ENCODE peak calls at places on chromosomes 6 and 20, in ten cellular contexts. M, Z, T, Y, U, D, I, C, R and B are unnamed samples. For H3K4me1, the result is how much of the 10 kb centered on the place peaks cover.

GRCh38 chr6:160730911-160731310 is 28.9 kb downstream of the PLG start:
- DNase-seq in D (peak), Z (no peak), I (no peak), T (no peak), R (no peak), Y (no peak), C (no peak), U (no peak), M (no peak), B (no peak)

GRCh38 chr20:58125726-58126125 is 102.7 kb downstream of the ANKRD60 start:
- DNase-seq in C (no peak), M (no peak), U (no peak), Y (no peak), D (no peak), R (no peak), I (no peak), T (no peak), Z (no peak), B (no peak)

GRCh38 chr20:20413801-20414200 is 45.9 kb downstream of the INSM1 start:
- DNase-seq in C (no peak), D (peak), I (no peak), M (no peak), Z (no peak), T (no peak), Y (no peak), U (peak), R (no peak), B (no peak)

GRCh38 chr6:147287869-147288271 is 83.7 kb downstream of the STXBP5 start:
- DNase-seq in U (peak), Z (no peak), R (no peak), T (peak), M (no peak), C (peak), Y (no peak), D (no peak), I (no peak), B (no peak)

GRCh38 chr6:4851035-4851434 is 74.8 kb downstream of the CDYL start:
- DNase-seq in I (no peak), Z (no peak), T (no peak), R (no peak), D (no peak), C (no peak), U (no peak), M (no peak), Y (no peak), B (no peak)

GRCh38 chr6:14674867-14675648 is 557.5 kb downstream of the CD83 start:
- DNase-seq in D (no peak), M (no peak), Z (no peak), I (no peak), T (no peak), U (peak), Y (no peak), R (no peak), C (no peak), B (no peak)

GRCh38 chr20:58618694-58619540 is 32.2 kb upstream of the STX16 start:
- DNase-seq in I (no peak), T (peak), R (no peak), Y (no peak), Z (peak), D (peak), U (peak), M (no peak), C (no peak), B (no peak)

GRCh38 chr20:60255866-60256265 is 297.6 kb downstream of the CDH26 start:
- DNase-seq in U (peak), Y (no peak), R (no peak), Z (no peak), C (no peak), T (peak), M (no peak), I (no peak), D (no peak), B (no peak)

GRCh38 chr6:9943026-9943425 is 471.8 kb downstream of the TFAP2A start:
- DNase-seq in M (no peak), U (no peak), C (no peak), T (no peak), D (no peak), Y (no peak), I (no peak), Z (no peak), R (no peak), B (no peak)

GRCh38 chr6:166760288-166760687 is 133.2 kb upstream of the RPS6KA2 start:
- DNase-seq in C (no peak), R (no peak), M (no peak), Y (no peak), T (no peak), D (no peak), Z (no peak), U (no peak), I (no peak), B (no peak)

GRCh38 chr6:2510341-2510740 is 240.4 kb downstream of the MYLK4 start:
- DNase-seq in U (no peak), T (no peak), I (no peak), M (no peak), Z (no peak), D (no peak), R (no peak), Y (no peak), C (no peak), B (no peak)

GRCh38 chr20:58693226-58694006 is 816 bp downstream of the NPEPL1 start:
- DNase-seq in Z (no peak), R (peak), D (peak), C (peak), T (no peak), Y (no peak), U (no peak), M (peak), I (peak), B (peak)

GRCh38 chr20:24834310-24834709 is 114.8 kb upstream of the CST7 start:
- DNase-seq in Y (no peak), T (no peak), D (no peak), R (no peak), C (no peak), Z (no peak), U (no peak), I (no peak), M (no peak), B (no peak)

GRCh38 chr6:155473741-155474140 is 18.1 kb upstream of the NOX3 start:
- DNase-seq in R (no peak), I (no peak), C (no peak), D (no peak), Y (no peak), U (peak), Z (no peak), M (no peak), T (no peak), B (no peak)

GRCh38 chr6:46849361-46849690 is 56.1 kb downstream of the MEP1A start:
- DNase-seq in I (no peak), Y (no peak), M (no peak), U (no peak), Z (no peak), T (no peak), D (no peak), R (no peak), C (no peak), B (no peak)

GRCh38 chr6:119066426-119067001 is 11.9 kb downstream of the FAM184A start:
- DNase-seq in Y (no peak), Z (no peak), R (no peak), C (no peak), T (no peak), U (no peak), M (no peak), I (no peak), D (no peak), B (no peak)

GRCh38 chr20:3071610-3072529 is at the start of gene OXT:
- DNase-seq in Z (no peak), T (no peak), C (peak), M (peak), Y (no peak), I (peak), R (no peak), U (no peak), D (peak), B (peak)

GRCh38 chr20:59820204-59821041 is 113.0 kb downstream of the SYCP2 start:
- DNase-seq in Y (no peak), M (peak), I (peak), R (no peak), T (no peak), D (peak), Z (no peak), U (no peak), C (no peak), B (no peak)

GRCh38 chr20:24990810-24991252 is 1.7 kb downstream of the APMAP start:
- DNase-seq in Z (no peak), C (no peak), U (no peak), R (peak), Y (no peak), D (peak), I (no peak), M (peak), T (no peak), B (no peak)

GRCh38 chr20:36847710-36848040 is 28.3 kb upstream of the TLDC2 start:
- DNase-seq in R (no peak), M (no peak), Y (no peak), C (no peak), T (peak), D (no peak), I (no peak), U (no peak), Z (no peak), B (no peak)

GRCh38 chr6:89310929-89311328 is 4.2 kb downstream of the GABRR2 start:
- DNase-seq in I (no peak), M (no peak), R (no peak), Y (no peak), U (peak), D (no peak), C (no peak), T (no peak), Z (no peak), B (no peak)

GRCh38 chr20:52945268-52945667 is 26.9 kb upstream of the TSHZ2 start:
- DNase-seq in M (no peak), C (no peak), I (no peak), D (no peak), Z (no peak), Y (no peak), T (no peak), U (no peak), R (no peak), B (no peak)

GRCh38 chr6:161137839-161138544 is 135.9 kb downstream of the AGPAT4 start:
- DNase-seq in R (no peak), I (no peak), M (no peak), U (peak), D (no peak), Z (peak), C (no peak), T (peak), Y (no peak), B (no peak)

GRCh38 chr6:37426058-37426944 is 6.7 kb upstream of the CMTR1 start:
- DNase-seq in I (no peak), U (no peak), D (no peak), C (no peak), Z (no peak), T (no peak), M (no peak), Y (no peak), R (no peak), B (no peak)

GRCh38 chr6:156396068-156396771 is 381.0 kb upstream of the ARID1B start:
- DNase-seq in R (no peak), U (no peak), I (no peak), D (no peak), Y (no peak), C (no peak), T (no peak), M (no peak), Z (no peak), B (peak)

GRCh38 chr6:64415936-64416335 is 780.3 kb downstream of the PHF3 start:
- DNase-seq in I (no peak), U (no peak), Y (no peak), C (no peak), Z (no peak), T (no peak), M (no peak), D (no peak), R (no peak), B (no peak)

GRCh38 chr20:57617079-57617795 is 3.0 kb downstream of the ZBP1 start:
- DNase-seq in U (no peak), C (no peak), T (no peak), R (no peak), D (no peak), I (no peak), M (no peak), Y (no peak), Z (no peak), B (no peak)

GRCh38 chr6:15841937-15842698 is 179.3 kb upstream of the DTNBP1 start:
- DNase-seq in U (no peak), M (peak), D (no peak), Z (no peak), R (peak), C (no peak), I (peak), Y (no peak), T (no peak), B (no peak)

GRCh38 chr6:146912730-146913680 is 291.2 kb upstream of the STXBP5 start:
- DNase-seq in U (peak), I (no peak), C (peak), R (no peak), Z (no peak), M (no peak), T (no peak), Y (no peak), D (no peak), B (no peak)

GRCh38 chr20:11459090-11459877 is 458.4 kb upstream of the BTBD3 start:
- DNase-seq in Z (no peak), R (no peak), I (no peak), Y (no peak), U (no peak), T (peak), M (no peak), D (no peak), C (no peak), B (no peak)

GRCh38 chr20:3374296-3374695 is 33.2 kb downstream of the DNAAF9 start:
- DNase-seq in D (no peak), Z (no peak), T (no peak), U (no peak), M (no peak), Y (no peak), C (peak), R (no peak), I (no peak), B (no peak)

GRCh38 chr6:44489912-44490604 is 102.6 kb downstream of the CDC5L start:
- DNase-seq in C (peak), M (no peak), U (peak), T (peak), R (no peak), Z (no peak), I (no peak), D (no peak), Y (peak), B (no peak)

GRCh38 chr20:41889871-41890224 is 271.7 kb upstream of the CHD6 start:
- DNase-seq in U (no peak), I (no peak), Z (no peak), R (no peak), Y (no peak), D (peak), M (no peak), C (no peak), T (no peak), B (no peak)

GRCh38 chr20:5621305-5621704 is 128.9 kb upstream of the SHLD1 start:
- DNase-seq in T (no peak), Y (no peak), C (peak), D (no peak), U (peak), Z (no peak), I (no peak), M (no peak), R (no peak), B (no peak)

GRCh38 chr6:145067430-145067829 is 667.9 kb downstream of the EPM2A start:
- DNase-seq in T (peak), D (no peak), R (no peak), U (peak), Z (no peak), I (no peak), C (no peak), M (no peak), Y (no peak), B (no peak)

GRCh38 chr6:50815436-50816114 is 3.1 kb upstream of the TFAP2B start:
- DNase-seq in D (no peak), U (no peak), T (peak), Y (no peak), I (no peak), M (no peak), Z (no peak), C (peak), R (no peak), B (no peak)

GRCh38 chr6:126614642-126615504 is 275.0 kb downstream of the CENPW start:
- DNase-seq in I (no peak), T (no peak), D (peak), Y (no peak), R (no peak), U (no peak), C (no peak), M (peak), Z (no peak), B (no peak)

GRCh38 chr6:163577404-163577803 is 162.9 kb downstream of the QKI start:
- DNase-seq in U (no peak), C (no peak), I (no peak), M (no peak), T (no peak), Z (no peak), Y (no peak), D (no peak), R (no peak), B (no peak)

GRCh38 chr6:148573922-148574321 is 172.9 kb upstream of the UST start:
- DNase-seq in T (no peak), D (no peak), Y (no peak), I (no peak), M (no peak), U (no peak), R (no peak), C (no peak), Z (no peak), B (no peak)

GRCh38 chr6:148577687-148578488 is 168.9 kb upstream of the UST start:
- DNase-seq in I (peak), T (peak), M (peak), Z (no peak), C (peak), R (peak), Y (peak), U (peak), D (peak), B (peak)

GRCh38 chr6:148570456-148570855 is 176.4 kb upstream of the UST start:
- DNase-seq in C (no peak), U (no peak), Y (no peak), M (no peak), T (no peak), D (no peak), R (no peak), Z (no peak), I (no peak), B (no peak)

GRCh38 chr6:148578489-148578814 is 168.4 kb upstream of the UST start:
- DNase-seq in I (no peak), U (no peak), Y (no peak), D (peak), R (no peak), Z (no peak), M (no peak), T (no peak), C (no peak), B (no peak)

GRCh38 chr6:148572676-148573335 is 174.0 kb upstream of the UST start:
- DNase-seq in Y (no peak), M (no peak), D (no peak), U (no peak), I (no peak), T (no peak), R (no peak), C (no peak), Z (no peak), B (no peak)
- H3K4me1 ChIP-seq in Y (under half), M (under half), D (under half), U (under half), I (under half), T (under half), R (under half), C (under half), Z (under half), B (under half)

GRCh38 chr20:31542201-31542842 is 28.1 kb downstream of the HM13 start:
- DNase-seq in I (no peak), Y (no peak), C (no peak), U (no peak), M (no peak), D (no peak), T (no peak), Z (no peak), R (no peak), B (peak)

GRCh38 chr20:31547017-31547675 is 32.9 kb downstream of the HM13 start:
- DNase-seq in I (peak), T (peak), Z (no peak), Y (peak), M (peak), U (peak), R (peak), D (peak), C (peak), B (peak)

GRCh38 chr20:31542963-31543362 is 28.7 kb downstream of the HM13 start:
- DNase-seq in T (no peak), D (no peak), Z (no peak), U (no peak), M (no peak), C (no peak), I (no peak), R (no peak), Y (no peak), B (no peak)

GRCh38 chr20:31543966-31544598 is 29.8 kb downstream of the HM13 start:
- DNase-seq in T (peak), D (no peak), C (peak), U (peak), I (no peak), R (no peak), Z (no peak), M (no peak), Y (peak), B (no peak)

DNA sequence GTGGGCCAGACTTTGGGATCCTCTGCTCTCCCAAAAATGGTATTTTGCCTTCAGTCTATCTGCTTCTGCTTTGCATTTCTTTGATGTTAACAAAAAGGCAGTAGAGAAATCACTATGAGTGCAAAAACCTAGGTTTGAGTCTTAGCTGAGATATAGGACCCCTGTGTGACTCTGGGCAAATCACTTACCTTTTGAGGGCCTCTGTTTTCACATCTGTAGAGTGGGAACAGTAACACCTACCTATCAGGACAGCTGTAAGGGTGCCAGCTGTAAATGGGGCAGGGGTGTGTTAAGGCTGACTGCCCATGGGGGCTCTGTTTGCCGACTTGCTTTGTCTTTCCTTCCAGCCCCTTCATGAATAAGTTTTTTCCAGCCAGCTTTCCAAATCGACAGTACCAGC is 30.4 kb downstream of the HM13 start:
- DNase-seq in Y (no peak), T (no peak), Z (no peak), U (no peak), M (no peak), C (no peak), I (no peak), D (no peak), R (no peak), B (no peak)
- H3K27ac ChIP-seq in Y (peak), T (peak), Z (no peak), U (peak), M (no peak), C (peak), I (peak), D (no peak), R (peak), B (no peak)

DNA sequence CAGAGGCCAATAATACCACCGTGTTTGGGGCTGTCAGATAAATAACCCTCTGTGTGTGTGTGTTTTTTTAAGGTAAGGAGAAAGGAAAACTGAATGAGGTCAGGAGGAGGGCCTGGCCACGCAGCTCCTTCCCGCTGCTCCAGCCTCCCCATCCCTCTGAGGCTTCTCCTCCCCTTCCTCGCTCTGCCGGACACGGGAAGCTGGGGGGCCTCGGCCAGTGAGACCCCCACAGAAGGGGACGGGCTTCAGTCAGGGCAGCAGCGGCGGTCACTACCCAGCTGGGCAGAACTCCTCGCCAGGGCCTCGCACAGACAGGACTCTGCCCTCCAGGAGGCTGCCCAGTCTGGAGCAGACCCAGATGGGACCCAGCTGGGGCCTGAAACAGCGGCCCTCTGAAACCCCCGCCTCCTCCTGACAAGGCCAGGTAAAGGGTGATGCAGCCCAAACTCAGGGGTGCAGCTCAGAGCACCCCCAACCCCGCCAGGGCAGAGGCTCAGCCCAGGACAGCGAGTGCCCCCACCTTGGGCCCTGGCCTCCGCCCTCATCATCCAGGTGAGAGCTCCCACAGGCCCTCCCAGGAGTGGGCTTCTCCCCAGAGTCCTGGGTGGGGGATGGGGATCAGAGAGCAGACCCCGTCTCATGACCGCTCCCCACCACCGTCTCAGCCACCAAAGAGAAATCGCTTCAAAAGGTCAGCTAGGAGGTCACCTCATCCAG is 2.3 kb downstream of the EEF1A2 start:
- DNase-seq in R (peak), Z (no peak), I (no peak), M (no peak), T (no peak), C (no peak), U (no peak), D (no peak), Y (no peak), B (no peak)
- H3K4me3 ChIP-seq in R (peak), Z (peak), I (peak), M (peak), T (peak), C (no peak), U (no peak), D (no peak), Y (peak), B (no peak)

GRCh38 chr20:23142162-23143050 is 56.3 kb upstream of the CD93 start:
- DNase-seq in I (no peak), D (no peak), Y (no peak), U (no peak), T (no peak), C (no peak), R (peak), Z (no peak), M (no peak), B (no peak)

GRCh38 chr20:23144856-23145255 is 58.7 kb upstream of the CD93 start:
- DNase-seq in C (no peak), R (peak), Z (no peak), D (no peak), I (no peak), U (no peak), Y (no peak), M (no peak), T (no peak), B (no peak)

GRCh38 chr20:23143098-23143497 is 57.0 kb upstream of the CD93 start:
- DNase-seq in U (peak), Z (peak), I (no peak), M (no peak), C (peak), R (peak), T (peak), D (no peak), Y (peak), B (peak)

GRCh38 chr20:23145281-23145700 is 59.2 kb upstream of the CD93 start:
- DNase-seq in U (peak), I (no peak), Z (no peak), Y (peak), T (peak), M (no peak), C (peak), D (no peak), R (peak), B (no peak)

GRCh38 chr20:23143986-23144695 is 58.0 kb upstream of the CD93 start:
- DNase-seq in T (no peak), Y (no peak), C (no peak), U (no peak), D (no peak), R (peak), I (no peak), M (no peak), Z (no peak), B (no peak)
- H3K4me1 ChIP-seq in T (under half), Y (under half), C (half or more), U (half or more), D (under half), R (under half), I (half or more), M (under half), Z (half or more), B (under half)